ENCODE peak calls at places on chromosomes 12 and 14, in eight cellular contexts. One of them, this sample, is unnamed.
A peak's percentile ranks its signal among the peaks of the same experiment; 100 is the strongest.

GRCh38 chr14:94132285-94132887 is 3.0 kb upstream of the IFI27L2 start:
- DNase-seq in HFFc6: peak; percentile 61
- DNase-seq in nephron progenitor cell: peak; percentile 64
- DNase-seq in NAMALWA: peak; percentile 90
- DNase-seq in activated naive CD4-positive, alpha-beta T cell treated with anti-CD3 and anti-CD28 coated beads, Interleukin-2, amount 10 ng/mL, durations not matched to agents 7 days and 5 days: peak; percentile 77
- DNase-seq in psoas muscle: no peak
- DNase-seq in stimulated activated CD8-positive, alpha-beta memory T cell treated with anti-CD3 and anti-CD28 coated beads, Interleukin-7, amount 100 ng/mL, for 1 hour: no peak
- DNase-seq in T follicular helper cell: peak; percentile 42
- DNase-seq in this sample: peak; percentile 54

GRCh38 chr12:108686753-108687152 is 44.6 kb downstream of the CORO1C start:
- DNase-seq in HFFc6: no peak
- DNase-seq in nephron progenitor cell: no peak
- DNase-seq in NAMALWA: no peak
- DNase-seq in activated naive CD4-positive, alpha-beta T cell treated with anti-CD3 and anti-CD28 coated beads, Interleukin-2, amount 10 ng/mL, durations not matched to agents 7 days and 5 days: no peak
- DNase-seq in psoas muscle: peak; percentile 46
- DNase-seq in stimulated activated CD8-positive, alpha-beta memory T cell treated with anti-CD3 and anti-CD28 coated beads, Interleukin-7, amount 100 ng/mL, for 1 hour: no peak
- DNase-seq in T follicular helper cell: no peak
- DNase-seq in this sample: no peak

GRCh38 chr14:104075530-104076151 is 9.9 kb upstream of the ASPG start:
- DNase-seq in HFFc6: no peak
- DNase-seq in nephron progenitor cell: no peak
- DNase-seq in NAMALWA: peak; percentile 57
- DNase-seq in activated naive CD4-positive, alpha-beta T cell treated with anti-CD3 and anti-CD28 coated beads, Interleukin-2, amount 10 ng/mL, durations not matched to agents 7 days and 5 days: no peak
- DNase-seq in psoas muscle: no peak
- DNase-seq in stimulated activated CD8-positive, alpha-beta memory T cell treated with anti-CD3 and anti-CD28 coated beads, Interleukin-7, amount 100 ng/mL, for 1 hour: no peak
- DNase-seq in T follicular helper cell: no peak
- DNase-seq in this sample: no peak

GRCh38 chr12:12788675-12789368 is 3.4 kb downstream of the APOLD1 start:
- DNase-seq in HFFc6: peak; percentile 59
- DNase-seq in nephron progenitor cell: peak; percentile 53
- DNase-seq in NAMALWA: peak; percentile 91
- DNase-seq in activated naive CD4-positive, alpha-beta T cell treated with anti-CD3 and anti-CD28 coated beads, Interleukin-2, amount 10 ng/mL, durations not matched to agents 7 days and 5 days: peak; percentile 74
- DNase-seq in psoas muscle: peak; percentile 34
- DNase-seq in stimulated activated CD8-positive, alpha-beta memory T cell treated with anti-CD3 and anti-CD28 coated beads, Interleukin-7, amount 100 ng/mL, for 1 hour: no peak
- DNase-seq in T follicular helper cell: peak; percentile 35
- DNase-seq in this sample: peak; percentile 54

GRCh38 chr12:68587448-68587873 is 23.2 kb upstream of the RAP1B start:
- DNase-seq in HFFc6: no peak
- DNase-seq in nephron progenitor cell: no peak
- DNase-seq in NAMALWA: peak; percentile 63
- DNase-seq in activated naive CD4-positive, alpha-beta T cell treated with anti-CD3 and anti-CD28 coated beads, Interleukin-2, amount 10 ng/mL, durations not matched to agents 7 days and 5 days: peak; percentile 66
- DNase-seq in psoas muscle: no peak
- DNase-seq in stimulated activated CD8-positive, alpha-beta memory T cell treated with anti-CD3 and anti-CD28 coated beads, Interleukin-7, amount 100 ng/mL, for 1 hour: no peak
- DNase-seq in T follicular helper cell: peak; percentile 4
- DNase-seq in this sample: no peak

GRCh38 chr12:21666722-21667121 is 9.1 kb upstream of the LDHB start:
- DNase-seq in HFFc6: no peak
- DNase-seq in nephron progenitor cell: no peak
- DNase-seq in NAMALWA: no peak
- DNase-seq in activated naive CD4-positive, alpha-beta T cell treated with anti-CD3 and anti-CD28 coated beads, Interleukin-2, amount 10 ng/mL, durations not matched to agents 7 days and 5 days: no peak
- DNase-seq in psoas muscle: no peak
- DNase-seq in stimulated activated CD8-positive, alpha-beta memory T cell treated with anti-CD3 and anti-CD28 coated beads, Interleukin-7, amount 100 ng/mL, for 1 hour: no peak
- DNase-seq in T follicular helper cell: no peak
- DNase-seq in this sample: no peak

GRCh38 chr14:51157012-51157411 is 62.1 kb upstream of the TRIM9 start:
- DNase-seq in HFFc6: no peak
- DNase-seq in nephron progenitor cell: no peak
- DNase-seq in NAMALWA: peak; percentile 32
- DNase-seq in activated naive CD4-positive, alpha-beta T cell treated with anti-CD3 and anti-CD28 coated beads, Interleukin-2, amount 10 ng/mL, durations not matched to agents 7 days and 5 days: no peak
- DNase-seq in psoas muscle: no peak
- DNase-seq in stimulated activated CD8-positive, alpha-beta memory T cell treated with anti-CD3 and anti-CD28 coated beads, Interleukin-7, amount 100 ng/mL, for 1 hour: no peak
- DNase-seq in T follicular helper cell: no peak
- DNase-seq in this sample: peak; percentile 34

GRCh38 chr14:20455355-20456300 is 602 bp downstream of the APEX1 start:
- DNase-seq in HFFc6: peak; percentile 84
- DNase-seq in nephron progenitor cell: no peak
- DNase-seq in NAMALWA: no peak
- DNase-seq in activated naive CD4-positive, alpha-beta T cell treated with anti-CD3 and anti-CD28 coated beads, Interleukin-2, amount 10 ng/mL, durations not matched to agents 7 days and 5 days: peak; percentile 83
- DNase-seq in psoas muscle: peak; percentile 50
- DNase-seq in stimulated activated CD8-positive, alpha-beta memory T cell treated with anti-CD3 and anti-CD28 coated beads, Interleukin-7, amount 100 ng/mL, for 1 hour: no peak
- DNase-seq in T follicular helper cell: peak; percentile 69
- DNase-seq in this sample: peak; percentile 84

GRCh38 chr12:57621497-57622292 is 10.5 kb downstream of the ARHGEF25 start:
- DNase-seq in HFFc6: peak; percentile 4
- DNase-seq in nephron progenitor cell: peak; percentile 90
- DNase-seq in NAMALWA: peak; percentile 46
- DNase-seq in activated naive CD4-positive, alpha-beta T cell treated with anti-CD3 and anti-CD28 coated beads, Interleukin-2, amount 10 ng/mL, durations not matched to agents 7 days and 5 days: peak; percentile 73
- DNase-seq in psoas muscle: peak; percentile 64
- DNase-seq in stimulated activated CD8-positive, alpha-beta memory T cell treated with anti-CD3 and anti-CD28 coated beads, Interleukin-7, amount 100 ng/mL, for 1 hour: no peak
- DNase-seq in T follicular helper cell: peak; percentile 22
- DNase-seq in this sample: no peak

GRCh38 chr12:97575792-97576191 is 113.2 kb downstream of the RMST start:
- DNase-seq in HFFc6: no peak
- DNase-seq in nephron progenitor cell: no peak
- DNase-seq in NAMALWA: no peak
- DNase-seq in activated naive CD4-positive, alpha-beta T cell treated with anti-CD3 and anti-CD28 coated beads, Interleukin-2, amount 10 ng/mL, durations not matched to agents 7 days and 5 days: no peak
- DNase-seq in psoas muscle: no peak
- DNase-seq in stimulated activated CD8-positive, alpha-beta memory T cell treated with anti-CD3 and anti-CD28 coated beads, Interleukin-7, amount 100 ng/mL, for 1 hour: no peak
- DNase-seq in T follicular helper cell: no peak
- DNase-seq in this sample: no peak

GRCh38 chr12:29113101-29113500 is 36.0 kb upstream of the FAR2 start:
- DNase-seq in HFFc6: no peak
- DNase-seq in nephron progenitor cell: no peak
- DNase-seq in NAMALWA: no peak
- DNase-seq in activated naive CD4-positive, alpha-beta T cell treated with anti-CD3 and anti-CD28 coated beads, Interleukin-2, amount 10 ng/mL, durations not matched to agents 7 days and 5 days: no peak
- DNase-seq in psoas muscle: no peak
- DNase-seq in stimulated activated CD8-positive, alpha-beta memory T cell treated with anti-CD3 and anti-CD28 coated beads, Interleukin-7, amount 100 ng/mL, for 1 hour: no peak
- DNase-seq in T follicular helper cell: no peak
- DNase-seq in this sample: no peak

GRCh38 chr14:101119830-101120571 is 216.5 kb upstream of the RTL1 start:
- DNase-seq in HFFc6: no peak
- DNase-seq in nephron progenitor cell: no peak
- DNase-seq in NAMALWA: no peak
- DNase-seq in activated naive CD4-positive, alpha-beta T cell treated with anti-CD3 and anti-CD28 coated beads, Interleukin-2, amount 10 ng/mL, durations not matched to agents 7 days and 5 days: no peak
- DNase-seq in psoas muscle: peak; percentile 15
- DNase-seq in stimulated activated CD8-positive, alpha-beta memory T cell treated with anti-CD3 and anti-CD28 coated beads, Interleukin-7, amount 100 ng/mL, for 1 hour: no peak
- DNase-seq in T follicular helper cell: no peak
- DNase-seq in this sample: no peak

GRCh38 chr14:24235804-24236688 is 3.3 kb downstream of the GMPR2 start:
- DNase-seq in HFFc6: no peak
- DNase-seq in nephron progenitor cell: no peak
- DNase-seq in NAMALWA: no peak
- DNase-seq in activated naive CD4-positive, alpha-beta T cell treated with anti-CD3 and anti-CD28 coated beads, Interleukin-2, amount 10 ng/mL, durations not matched to agents 7 days and 5 days: no peak
- DNase-seq in psoas muscle: no peak
- DNase-seq in stimulated activated CD8-positive, alpha-beta memory T cell treated with anti-CD3 and anti-CD28 coated beads, Interleukin-7, amount 100 ng/mL, for 1 hour: no peak
- DNase-seq in T follicular helper cell: no peak
- DNase-seq in this sample: no peak

GRCh38 chr12:43758247-43758727 is 303 bp downstream of the PUS7L start:
- DNase-seq in HFFc6: no peak
- DNase-seq in nephron progenitor cell: no peak
- DNase-seq in NAMALWA: no peak
- DNase-seq in activated naive CD4-positive, alpha-beta T cell treated with anti-CD3 and anti-CD28 coated beads, Interleukin-2, amount 10 ng/mL, durations not matched to agents 7 days and 5 days: no peak
- DNase-seq in psoas muscle: peak; percentile 18
- DNase-seq in stimulated activated CD8-positive, alpha-beta memory T cell treated with anti-CD3 and anti-CD28 coated beads, Interleukin-7, amount 100 ng/mL, for 1 hour: peak; percentile 2
- DNase-seq in T follicular helper cell: no peak
- DNase-seq in this sample: peak; percentile 14

GRCh38 chr14:90354551-90355298 is 23.0 kb upstream of the NRDE2 start:
- DNase-seq in HFFc6: no peak
- DNase-seq in nephron progenitor cell: no peak
- DNase-seq in NAMALWA: no peak
- DNase-seq in activated naive CD4-positive, alpha-beta T cell treated with anti-CD3 and anti-CD28 coated beads, Interleukin-2, amount 10 ng/mL, durations not matched to agents 7 days and 5 days: no peak
- DNase-seq in psoas muscle: no peak
- DNase-seq in stimulated activated CD8-positive, alpha-beta memory T cell treated with anti-CD3 and anti-CD28 coated beads, Interleukin-7, amount 100 ng/mL, for 1 hour: no peak
- DNase-seq in T follicular helper cell: no peak
- DNase-seq in this sample: no peak

GRCh38 chr14:86532219-86532618 is 1002.3 kb downstream of the FLRT2 start:
- DNase-seq in HFFc6: peak; percentile 23
- DNase-seq in nephron progenitor cell: no peak
- DNase-seq in NAMALWA: no peak
- DNase-seq in activated naive CD4-positive, alpha-beta T cell treated with anti-CD3 and anti-CD28 coated beads, Interleukin-2, amount 10 ng/mL, durations not matched to agents 7 days and 5 days: no peak
- DNase-seq in psoas muscle: no peak
- DNase-seq in stimulated activated CD8-positive, alpha-beta memory T cell treated with anti-CD3 and anti-CD28 coated beads, Interleukin-7, amount 100 ng/mL, for 1 hour: no peak
- DNase-seq in T follicular helper cell: no peak
- DNase-seq in this sample: no peak

GRCh38 chr14:68964300-68965093 is 14.6 kb downstream of the ACTN1 start:
- DNase-seq in HFFc6: no peak
- DNase-seq in nephron progenitor cell: no peak
- DNase-seq in NAMALWA: no peak
- DNase-seq in activated naive CD4-positive, alpha-beta T cell treated with anti-CD3 and anti-CD28 coated beads, Interleukin-2, amount 10 ng/mL, durations not matched to agents 7 days and 5 days: no peak
- DNase-seq in psoas muscle: no peak
- DNase-seq in stimulated activated CD8-positive, alpha-beta memory T cell treated with anti-CD3 and anti-CD28 coated beads, Interleukin-7, amount 100 ng/mL, for 1 hour: no peak
- DNase-seq in T follicular helper cell: no peak
- DNase-seq in this sample: no peak

GRCh38 chr12:122111070-122111750 is 32.7 kb downstream of the MLXIP start:
- DNase-seq in HFFc6: no peak
- DNase-seq in nephron progenitor cell: no peak
- DNase-seq in NAMALWA: no peak
- DNase-seq in activated naive CD4-positive, alpha-beta T cell treated with anti-CD3 and anti-CD28 coated beads, Interleukin-2, amount 10 ng/mL, durations not matched to agents 7 days and 5 days: no peak
- DNase-seq in psoas muscle: no peak
- DNase-seq in stimulated activated CD8-positive, alpha-beta memory T cell treated with anti-CD3 and anti-CD28 coated beads, Interleukin-7, amount 100 ng/mL, for 1 hour: no peak
- DNase-seq in T follicular helper cell: no peak
- DNase-seq in this sample: no peak

GRCh38 chr12:95857151-95857550 is 1.6 kb upstream of the SNRPF start:
- DNase-seq in HFFc6: no peak
- DNase-seq in nephron progenitor cell: no peak
- DNase-seq in NAMALWA: no peak
- DNase-seq in activated naive CD4-positive, alpha-beta T cell treated with anti-CD3 and anti-CD28 coated beads, Interleukin-2, amount 10 ng/mL, durations not matched to agents 7 days and 5 days: no peak
- DNase-seq in psoas muscle: no peak
- DNase-seq in stimulated activated CD8-positive, alpha-beta memory T cell treated with anti-CD3 and anti-CD28 coated beads, Interleukin-7, amount 100 ng/mL, for 1 hour: no peak
- DNase-seq in T follicular helper cell: no peak
- DNase-seq in this sample: no peak

GRCh38 chr12:99386907-99387306 is 260.6 kb upstream of the GARIN6 start:
- DNase-seq in HFFc6: no peak
- DNase-seq in nephron progenitor cell: no peak
- DNase-seq in NAMALWA: peak; percentile 82
- DNase-seq in activated naive CD4-positive, alpha-beta T cell treated with anti-CD3 and anti-CD28 coated beads, Interleukin-2, amount 10 ng/mL, durations not matched to agents 7 days and 5 days: no peak
- DNase-seq in psoas muscle: no peak
- DNase-seq in stimulated activated CD8-positive, alpha-beta memory T cell treated with anti-CD3 and anti-CD28 coated beads, Interleukin-7, amount 100 ng/mL, for 1 hour: no peak
- DNase-seq in T follicular helper cell: no peak
- DNase-seq in this sample: peak; percentile 18

GRCh38 chr14:71439247-71439646 is 493.0 kb upstream of the RGS6 start:
- DNase-seq in HFFc6: no peak
- DNase-seq in nephron progenitor cell: no peak
- DNase-seq in NAMALWA: no peak
- DNase-seq in activated naive CD4-positive, alpha-beta T cell treated with anti-CD3 and anti-CD28 coated beads, Interleukin-2, amount 10 ng/mL, durations not matched to agents 7 days and 5 days: no peak
- DNase-seq in psoas muscle: no peak
- DNase-seq in stimulated activated CD8-positive, alpha-beta memory T cell treated with anti-CD3 and anti-CD28 coated beads, Interleukin-7, amount 100 ng/mL, for 1 hour: no peak
- DNase-seq in T follicular helper cell: no peak
- DNase-seq in this sample: peak; percentile 9

GRCh38 chr14:105888784-105889665 is 362.6 kb downstream of the TMEM121 start:
- DNase-seq in HFFc6: no peak
- DNase-seq in nephron progenitor cell: no peak
- DNase-seq in NAMALWA: no peak
- DNase-seq in activated naive CD4-positive, alpha-beta T cell treated with anti-CD3 and anti-CD28 coated beads, Interleukin-2, amount 10 ng/mL, durations not matched to agents 7 days and 5 days: peak; percentile 14
- DNase-seq in psoas muscle: peak; percentile 2
- DNase-seq in stimulated activated CD8-positive, alpha-beta memory T cell treated with anti-CD3 and anti-CD28 coated beads, Interleukin-7, amount 100 ng/mL, for 1 hour: no peak
- DNase-seq in T follicular helper cell: no peak
- DNase-seq in this sample: no peak

GRCh38 chr14:57831981-57832380 is 33.9 kb downstream of the SLC35F4 start:
- DNase-seq in HFFc6: no peak
- DNase-seq in nephron progenitor cell: peak; percentile 8
- DNase-seq in NAMALWA: peak; percentile 35
- DNase-seq in activated naive CD4-positive, alpha-beta T cell treated with anti-CD3 and anti-CD28 coated beads, Interleukin-2, amount 10 ng/mL, durations not matched to agents 7 days and 5 days: no peak
- DNase-seq in psoas muscle: no peak
- DNase-seq in stimulated activated CD8-positive, alpha-beta memory T cell treated with anti-CD3 and anti-CD28 coated beads, Interleukin-7, amount 100 ng/mL, for 1 hour: no peak
- DNase-seq in T follicular helper cell: no peak
- DNase-seq in this sample: no peak

GRCh38 chr14:95098984-95099599 is 58.2 kb downstream of the DICER1 start:
- DNase-seq in HFFc6: peak; percentile 7
- DNase-seq in nephron progenitor cell: peak; percentile 57
- DNase-seq in NAMALWA: peak; percentile 74
- DNase-seq in activated naive CD4-positive, alpha-beta T cell treated with anti-CD3 and anti-CD28 coated beads, Interleukin-2, amount 10 ng/mL, durations not matched to agents 7 days and 5 days: peak; percentile 56
- DNase-seq in psoas muscle: peak; percentile 72
- DNase-seq in stimulated activated CD8-positive, alpha-beta memory T cell treated with anti-CD3 and anti-CD28 coated beads, Interleukin-7, amount 100 ng/mL, for 1 hour: no peak
- DNase-seq in T follicular helper cell: no peak
- DNase-seq in this sample: peak; percentile 73

GRCh38 chr12:53452159-53453077 is 516 bp downstream of the PCBP2 start:
- DNase-seq in HFFc6: peak; percentile 73
- DNase-seq in nephron progenitor cell: peak; percentile 90
- DNase-seq in NAMALWA: peak; percentile 74
- DNase-seq in activated naive CD4-positive, alpha-beta T cell treated with anti-CD3 and anti-CD28 coated beads, Interleukin-2, amount 10 ng/mL, durations not matched to agents 7 days and 5 days: peak; percentile 81
- DNase-seq in psoas muscle: peak; percentile 91
- DNase-seq in stimulated activated CD8-positive, alpha-beta memory T cell treated with anti-CD3 and anti-CD28 coated beads, Interleukin-7, amount 100 ng/mL, for 1 hour: peak; percentile 61
- DNase-seq in T follicular helper cell: peak; percentile 72
- DNase-seq in this sample: peak; percentile 91

GRCh38 chr12:22700126-22700525 is 75.2 kb downstream of the ETNK1 start:
- DNase-seq in HFFc6: no peak
- DNase-seq in nephron progenitor cell: no peak
- DNase-seq in NAMALWA: no peak
- DNase-seq in activated naive CD4-positive, alpha-beta T cell treated with anti-CD3 and anti-CD28 coated beads, Interleukin-2, amount 10 ng/mL, durations not matched to agents 7 days and 5 days: no peak
- DNase-seq in psoas muscle: no peak
- DNase-seq in stimulated activated CD8-positive, alpha-beta memory T cell treated with anti-CD3 and anti-CD28 coated beads, Interleukin-7, amount 100 ng/mL, for 1 hour: no peak
- DNase-seq in T follicular helper cell: no peak
- DNase-seq in this sample: no peak

GRCh38 chr12:106160915-106161314 is 22.2 kb upstream of the NUAK1 start:
- DNase-seq in HFFc6: no peak
- DNase-seq in nephron progenitor cell: no peak
- DNase-seq in NAMALWA: no peak
- DNase-seq in activated naive CD4-positive, alpha-beta T cell treated with anti-CD3 and anti-CD28 coated beads, Interleukin-2, amount 10 ng/mL, durations not matched to agents 7 days and 5 days: no peak
- DNase-seq in psoas muscle: no peak
- DNase-seq in stimulated activated CD8-positive, alpha-beta memory T cell treated with anti-CD3 and anti-CD28 coated beads, Interleukin-7, amount 100 ng/mL, for 1 hour: no peak
- DNase-seq in T follicular helper cell: no peak
- DNase-seq in this sample: no peak

GRCh38 chr14:101503431-101504095 is 57.7 kb upstream of the DIO3 start:
- DNase-seq in HFFc6: no peak
- DNase-seq in nephron progenitor cell: no peak
- DNase-seq in NAMALWA: no peak
- DNase-seq in activated naive CD4-positive, alpha-beta T cell treated with anti-CD3 and anti-CD28 coated beads, Interleukin-2, amount 10 ng/mL, durations not matched to agents 7 days and 5 days: no peak
- DNase-seq in psoas muscle: no peak
- DNase-seq in stimulated activated CD8-positive, alpha-beta memory T cell treated with anti-CD3 and anti-CD28 coated beads, Interleukin-7, amount 100 ng/mL, for 1 hour: no peak
- DNase-seq in T follicular helper cell: no peak
- DNase-seq in this sample: no peak

GRCh38 chr12:110307372-110307771 is 26.3 kb downstream of the ATP2A2 start:
- DNase-seq in HFFc6: no peak
- DNase-seq in nephron progenitor cell: no peak
- DNase-seq in NAMALWA: no peak
- DNase-seq in activated naive CD4-positive, alpha-beta T cell treated with anti-CD3 and anti-CD28 coated beads, Interleukin-2, amount 10 ng/mL, durations not matched to agents 7 days and 5 days: no peak
- DNase-seq in psoas muscle: no peak
- DNase-seq in stimulated activated CD8-positive, alpha-beta memory T cell treated with anti-CD3 and anti-CD28 coated beads, Interleukin-7, amount 100 ng/mL, for 1 hour: no peak
- DNase-seq in T follicular helper cell: no peak
- DNase-seq in this sample: no peak

GRCh38 chr12:1530592-1531159 is 63.7 kb downstream of the FBXL14 start:
- DNase-seq in HFFc6: no peak
- DNase-seq in nephron progenitor cell: no peak
- DNase-seq in NAMALWA: no peak
- DNase-seq in activated naive CD4-positive, alpha-beta T cell treated with anti-CD3 and anti-CD28 coated beads, Interleukin-2, amount 10 ng/mL, durations not matched to agents 7 days and 5 days: no peak
- DNase-seq in psoas muscle: no peak
- DNase-seq in stimulated activated CD8-positive, alpha-beta memory T cell treated with anti-CD3 and anti-CD28 coated beads, Interleukin-7, amount 100 ng/mL, for 1 hour: no peak
- DNase-seq in T follicular helper cell: no peak
- DNase-seq in this sample: no peak

GRCh38 chr14:30138517-30138916 is 210.9 kb upstream of the PRKD1 start:
- DNase-seq in HFFc6: no peak
- DNase-seq in nephron progenitor cell: no peak
- DNase-seq in NAMALWA: no peak
- DNase-seq in activated naive CD4-positive, alpha-beta T cell treated with anti-CD3 and anti-CD28 coated beads, Interleukin-2, amount 10 ng/mL, durations not matched to agents 7 days and 5 days: no peak
- DNase-seq in psoas muscle: no peak
- DNase-seq in stimulated activated CD8-positive, alpha-beta memory T cell treated with anti-CD3 and anti-CD28 coated beads, Interleukin-7, amount 100 ng/mL, for 1 hour: no peak
- DNase-seq in T follicular helper cell: no peak
- DNase-seq in this sample: no peak

GRCh38 chr12:6430124-6430989 is 14.4 kb upstream of the CD27 start:
- DNase-seq in HFFc6: peak; percentile 95
- DNase-seq in nephron progenitor cell: no peak
- DNase-seq in NAMALWA: peak; percentile 46
- DNase-seq in activated naive CD4-positive, alpha-beta T cell treated with anti-CD3 and anti-CD28 coated beads, Interleukin-2, amount 10 ng/mL, durations not matched to agents 7 days and 5 days: peak; percentile 29
- DNase-seq in psoas muscle: peak; percentile 89
- DNase-seq in stimulated activated CD8-positive, alpha-beta memory T cell treated with anti-CD3 and anti-CD28 coated beads, Interleukin-7, amount 100 ng/mL, for 1 hour: no peak
- DNase-seq in T follicular helper cell: no peak
- DNase-seq in this sample: peak; percentile 99

GRCh38 chr12:58247633-58248032 is 306.3 kb downstream of the ATP23 start:
- DNase-seq in HFFc6: no peak
- DNase-seq in nephron progenitor cell: no peak
- DNase-seq in NAMALWA: no peak
- DNase-seq in activated naive CD4-positive, alpha-beta T cell treated with anti-CD3 and anti-CD28 coated beads, Interleukin-2, amount 10 ng/mL, durations not matched to agents 7 days and 5 days: no peak
- DNase-seq in psoas muscle: no peak
- DNase-seq in stimulated activated CD8-positive, alpha-beta memory T cell treated with anti-CD3 and anti-CD28 coated beads, Interleukin-7, amount 100 ng/mL, for 1 hour: no peak
- DNase-seq in T follicular helper cell: no peak
- DNase-seq in this sample: no peak

GRCh38 chr12:130775953-130776856 is 60.1 kb upstream of the RIMBP2 start:
- DNase-seq in HFFc6: peak; percentile 80
- DNase-seq in nephron progenitor cell: peak; percentile 73
- DNase-seq in NAMALWA: no peak
- DNase-seq in activated naive CD4-positive, alpha-beta T cell treated with anti-CD3 and anti-CD28 coated beads, Interleukin-2, amount 10 ng/mL, durations not matched to agents 7 days and 5 days: peak; percentile 46
- DNase-seq in psoas muscle: peak; percentile 39
- DNase-seq in stimulated activated CD8-positive, alpha-beta memory T cell treated with anti-CD3 and anti-CD28 coated beads, Interleukin-7, amount 100 ng/mL, for 1 hour: peak; percentile 15
- DNase-seq in T follicular helper cell: no peak
- DNase-seq in this sample: peak; percentile 77